ENCODE peak calls at places on chromosomes 13 and 19, in six cellular contexts. L is fibroblast of mammary gland, F is cardiac muscle cell, P is dorsolateral prefrontal cortex, G is tibial artery, Y is astrocyte. H is an unnamed sample.
A peak's percentile ranks its signal among the peaks of the same experiment; 100 is the strongest.

GRCh38 chr19:39444598-39445257 is 654 bp upstream of the SUPT5H start:
- DNase-seq in F (peak; percentile 42), P (no peak), Y (peak; percentile 23), L (peak; percentile 40), G (no peak), H (peak; percentile 44)

GRCh38 chr13:41694902-41695301 is 237.6 kb downstream of the RGCC start:
- DNase-seq in L (peak; percentile 98), G (peak; percentile 81), F (peak; percentile 95), P (no peak), Y (peak; percentile 96), H (peak; percentile 97)

GRCh38 chr19:7605490-7606222 is 10.0 kb downstream of the CAMSAP3 start:
- DNase-seq in Y (no peak), P (no peak), F (peak; percentile 38), G (no peak), L (peak; percentile 26), H (no peak)

GRCh38 chr13:61247149-61247936 is 168.3 kb downstream of the PCDH20 start:
- DNase-seq in G (no peak), P (no peak), Y (no peak), L (no peak), F (no peak), H (no peak)

GRCh38 chr13:97974773-97975172 is 21.3 kb downstream of the IPO5 start:
- DNase-seq in L (peak; percentile 28), F (no peak), Y (no peak), P (no peak), G (no peak), H (peak; percentile 19)

GRCh38 chr19:5926641-5927438 is 12.8 kb downstream of the CAPS start:
- DNase-seq in G (peak; percentile 76), Y (no peak), F (peak; percentile 38), P (no peak), L (peak; percentile 96), H (peak; percentile 88)

GRCh38 chr19:11587973-11588631 is 9.2 kb upstream of the ZNF627 start:
- DNase-seq in L (no peak), Y (no peak), G (no peak), F (no peak), P (no peak), H (no peak)

GRCh38 chr13:67062160-67062559 is 168.0 kb downstream of the PCDH9 start:
- DNase-seq in G (no peak), F (peak; percentile 62), L (no peak), P (no peak), Y (no peak), H (peak; percentile 14)

GRCh38 chr19:8088752-8089663 is 36.4 kb downstream of the CCL25 start:
- DNase-seq in F (no peak), L (no peak), P (no peak), G (no peak), Y (no peak), H (no peak)

GRCh38 chr19:804419-805160 is 7.3 kb downstream of the PTBP1 start:
- DNase-seq in P (no peak), G (no peak), L (no peak), Y (no peak), F (no peak), H (no peak)

GRCh38 chr19:55679343-55680257 is 4.6 kb downstream of the EPN1 start:
- DNase-seq in L (peak; percentile 79), F (no peak), P (no peak), G (no peak), Y (no peak), H (no peak)

GRCh38 chr13:113668491-113668971 is 1.5 kb downstream of the GRK1 start:
- DNase-seq in G (peak; percentile 13), L (no peak), P (peak; percentile 34), Y (no peak), F (no peak), H (no peak)

GRCh38 chr13:21663197-21663596 is 7.7 kb upstream of the FGF9 start:
- DNase-seq in P (no peak), L (no peak), Y (no peak), G (no peak), F (no peak), H (no peak)

GRCh38 chr13:24165746-24166145 is 5.2 kb downstream of the SPATA13 start:
- DNase-seq in Y (peak; percentile 59), P (no peak), L (peak; percentile 70), F (no peak), G (no peak), H (peak; percentile 11)

GRCh38 chr19:40433391-40434216 is 7.8 kb upstream of the SERTAD1 start:
- DNase-seq in G (peak; percentile 88), P (peak; percentile 84), Y (peak; percentile 81), L (peak; percentile 85), F (peak; percentile 97), H (peak; percentile 88)

GRCh38 chr13:88086577-88086976 is 415.4 kb downstream of the SLITRK5 start:
- DNase-seq in G (no peak), L (peak; percentile 25), F (no peak), P (no peak), Y (peak; percentile 36), H (no peak)

GRCh38 chr13:25466880-25467279 is 95.1 kb downstream of the ATP8A2 start:
- DNase-seq in Y (no peak), P (no peak), L (no peak), G (no peak), F (no peak), H (no peak)

GRCh38 chr13:78586706-78587105 is 16.6 kb downstream of the POU4F1 start:
- DNase-seq in L (no peak), Y (no peak), F (no peak), G (no peak), P (no peak), H (no peak)

GRCh38 chr13:52695856-52696255 is 43.2 kb downstream of the SUGT1 start:
- DNase-seq in G (no peak), L (peak; percentile 84), Y (peak; percentile 31), F (peak; percentile 65), P (no peak), H (peak; percentile 30)

GRCh38 chr13:36414461-36414860 is 17.8 kb upstream of the CCNA1 start:
- DNase-seq in Y (no peak), L (no peak), F (no peak), P (no peak), G (no peak), H (no peak)

GRCh38 chr19:55373993-55374757 is 2.5 kb upstream of the TMEM190 start:
- DNase-seq in F (peak; percentile 50), L (peak; percentile 44), P (no peak), Y (no peak), G (no peak), H (peak; percentile 43)

GRCh38 chr13:19960673-19961015 is 2.1 kb downstream of the ZMYM2 start:
- DNase-seq in P (no peak), F (peak; percentile 7), Y (no peak), G (no peak), L (no peak), H (no peak)

GRCh38 chr13:72458701-72459100 is 268.7 kb downstream of the MZT1 start:
- DNase-seq in F (peak; percentile 7), P (no peak), L (peak; percentile 2), G (no peak), Y (peak; percentile 22), H (no peak)

GRCh38 chr19:46471116-46471733 is at the start of gene PNMA8A:
- DNase-seq in L (peak; percentile 71), Y (peak; percentile 71), G (peak; percentile 80), P (peak; percentile 88), F (peak; percentile 92), H (peak; percentile 86)

GRCh38 chr13:33645591-33646554 is 172.1 kb upstream of the RFC3 start:
- DNase-seq in F (no peak), Y (no peak), L (no peak), G (no peak), P (no peak), H (no peak)
- H3K4me3 ChIP-seq in F (no peak overlapping the region), Y (no peak overlapping the region), L (no peak overlapping the region), G (no peak overlapping the region), P (no peak overlapping the region), H (no peak overlapping the region)

GRCh38 chr13:48634631-48635030 is 19.1 kb upstream of the CYSLTR2 start:
- DNase-seq in P (no peak), F (no peak), G (no peak), Y (no peak), L (no peak), H (no peak)
- TF ChIP-seq CTCF in P (no peak), F (no peak), G (no peak), Y (no peak), L (no peak), H (no peak)

GRCh38 chr19:2280633-2281264 is 1.2 kb downstream of the PEAK3 start:
- DNase-seq in L (no peak), F (no peak), P (no peak), G (no peak), Y (no peak), H (no peak)

GRCh38 chr19:2278504-2279158 is 3.3 kb downstream of the PEAK3 start:
- DNase-seq in L (no peak), G (no peak), Y (no peak), F (no peak), P (no peak), H (no peak)

GRCh38 chr19:2283835-2284507 is 2.0 kb upstream of the PEAK3 start:
- DNase-seq in F (no peak), P (no peak), G (no peak), Y (no peak), L (no peak), H (no peak)

GRCh38 chr19:2282862-2283237 is 875 bp upstream of the PEAK3 start:
- DNase-seq in P (no peak), L (no peak), Y (no peak), F (no peak), G (no peak), H (no peak)

GRCh38 chr19:2282062-2282861 is at the start of gene PEAK3:
- DNase-seq in F (peak; percentile 64), P (no peak), G (peak; percentile 79), L (no peak), Y (peak; percentile 27), H (no peak)
- H3K4me3 ChIP-seq in F (no peak within 1 kb of the TSS), P (peak within 1 kb of the TSS; percentile 47), G (peak within 1 kb of the TSS; percentile 8), L (peak within 1 kb of the TSS; percentile 2), Y (peak within 1 kb of the TSS; percentile 30), H (peak within 1 kb of the TSS; percentile 17)

DNA sequence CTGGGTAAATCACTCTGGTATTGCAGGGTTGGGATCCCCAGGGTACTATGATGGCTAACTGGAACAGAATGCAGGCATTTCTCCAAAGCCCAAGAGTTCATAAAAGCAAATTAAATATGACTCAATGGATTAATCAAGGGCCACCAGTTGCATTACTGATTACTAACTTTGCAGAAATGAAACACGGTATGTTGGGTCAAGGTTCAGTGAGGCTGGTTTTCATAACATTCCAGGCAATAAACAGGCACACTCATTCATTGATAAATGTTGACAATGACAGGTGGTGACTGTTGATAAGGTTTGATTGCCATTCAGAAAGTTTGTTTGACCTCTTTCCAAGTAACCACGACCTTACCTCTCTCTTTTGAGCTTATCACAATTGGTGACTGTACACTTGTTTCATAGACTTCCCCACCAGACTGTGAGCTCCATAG is 506 bp upstream of the AP1M1 start:
- DNase-seq in L (peak; percentile 99), F (peak; percentile 58), Y (peak; percentile 86), G (peak; percentile 42), P (no peak), H (peak; percentile 94)
- TF ChIP-seq CTCF in L (no peak), F (no peak), Y (no peak), G (no peak), P (no peak), H (no peak)